ENCODE peak calls at places on chromosome 17, in seven cellular contexts. G, N, S, V, L, K and C are unnamed samples.
A peak's percentile ranks its signal among the peaks of the same experiment; 100 is the strongest.

GRCh38 chr17:62179525-62180161 is 114.6 kb upstream of the MED13 start:
- DNase-seq in G (peak; percentile 64), L (peak; percentile 87), S (peak; percentile 24), N (no peak), V (peak; percentile 94), K (peak; percentile 45), C (peak; percentile 83)

GRCh38 chr17:9258115-9259020 is 237.1 kb downstream of the NTN1 start:
- DNase-seq in K (no peak), V (no peak), G (no peak), N (no peak), S (no peak), L (no peak), C (no peak)

GRCh38 chr17:7213895-7214299 is 5.7 kb downstream of the DLG4 start:
- DNase-seq in S (no peak), N (peak; percentile 81), G (peak; percentile 67), K (peak; percentile 87), V (peak; percentile 74), L (no peak), C (peak; percentile 73)

GRCh38 chr17:70473049-70473448 is 303.7 kb downstream of the KCNJ2 start:
- DNase-seq in N (no peak), V (no peak), K (no peak), L (no peak), S (no peak), G (no peak), C (no peak)

GRCh38 chr17:4949321-4950074 is 1.2 kb upstream of the PFN1 start:
- DNase-seq in K (peak; percentile 71), S (no peak), G (peak; percentile 54), V (peak; percentile 88), N (peak; percentile 87), L (peak; percentile 68), C (peak; percentile 85)

GRCh38 chr17:80348551-80349436 is 66.2 kb upstream of the ENDOV start:
- DNase-seq in S (no peak), V (peak; percentile 47), G (no peak), N (no peak), K (no peak), L (no peak), C (no peak)

GRCh38 chr17:46191332-46192210 is 1.7 kb downstream of the KANSL1 start:
- DNase-seq in L (no peak), K (peak; percentile 42), N (no peak), G (peak; percentile 11), S (no peak), V (peak; percentile 41), C (peak; percentile 31)

GRCh38 chr17:64326420-64327054 is 63.5 kb upstream of the TEX2 start:
- DNase-seq in V (no peak), K (peak; percentile 88), G (no peak), S (peak; percentile 91), N (peak; percentile 69), L (peak; percentile 36), C (no peak)

GRCh38 chr17:4483012-4483840 is 15.5 kb upstream of the SPNS2 start:
- DNase-seq in S (no peak), K (no peak), V (peak; percentile 96), N (no peak), G (no peak), L (no peak), C (peak; percentile 95)